ENCODE peak calls at places on chromosome 22, in seven cellular contexts. L is activated naive CD4-positive, alpha-beta T cell treated with Interleukin-2 at 50 U/mL for 16 hours; T is Right ventricle myocardium inferior; Z is dermis blood vessel endothelial cell; Q is effector CD4-positive, alpha-beta T cell; Y is stomach; H is fibroblast of mammary gland. F is an unnamed sample.

GRCh38 chr22:47161631-47162030 is 399.2 kb downstream of the TBC1D22A start:
- DNase-seq in L (no peak), T (no peak), Z (no peak), Q (no peak), Y (no peak), H (no peak), F (no peak)

GRCh38 chr22:37781434-37782059 is 26.2 kb upstream of the GCAT start:
- DNase-seq in L (no peak), T (no peak), Z (peak; percentile 41), Q (no peak), Y (no peak), H (peak; percentile 38), F (no peak)

GRCh38 chr22:23222875-23223565 is 42.7 kb downstream of the BCR start:
- DNase-seq in L (no peak), T (no peak), Z (no peak), Q (no peak), Y (no peak), H (no peak), F (no peak)

GRCh38 chr22:29302402-29302680 is 4.1 kb upstream of the GAS2L1 start:
- DNase-seq in L (no peak), T (no peak), Z (no peak), Q (no peak), Y (no peak), H (no peak), F (no peak)

GRCh38 chr22:17112491-17113042 is 8.6 kb downstream of the TMEM121B start:
- DNase-seq in L (no peak), T (no peak), Z (no peak), Q (no peak), Y (no peak), H (no peak), F (no peak)

GRCh38 chr22:39959640-39960447 is at the start of gene TMA7B:
- DNase-seq in L (peak; percentile 39), T (no peak), Z (peak; percentile 81), Q (peak; percentile 18), Y (peak; percentile 27), H (peak; percentile 71), F (peak; percentile 40)

GRCh38 chr22:45225732-45226560 is 14.7 kb downstream of the KIAA0930 start:
- DNase-seq in L (no peak), T (no peak), Z (no peak), Q (no peak), Y (no peak), H (peak; percentile 65), F (no peak)

GRCh38 chr22:24599514-24599913 is 3.5 kb upstream of the GGT1 start:
- DNase-seq in L (no peak), T (no peak), Z (no peak), Q (no peak), Y (no peak), H (no peak), F (no peak)

GRCh38 chr22:36286096-36286957 is 33.4 kb downstream of the APOL1 start:
- DNase-seq in L (peak; percentile 71), T (peak; percentile 86), Z (peak; percentile 77), Q (peak; percentile 50), Y (peak; percentile 74), H (peak; percentile 81), F (peak; percentile 77)

GRCh38 chr22:47213571-47214230 is 451.3 kb downstream of the TBC1D22A start:
- DNase-seq in L (peak; percentile 46), T (no peak), Z (peak; percentile 39), Q (peak; percentile 14), Y (peak; percentile 28), H (peak; percentile 5), F (peak; percentile 59)

GRCh38 chr22:38454361-38455062 is 487 bp downstream of the KCNJ4 start:
- DNase-seq in L (no peak), T (no peak), Z (no peak), Q (no peak), Y (no peak), H (no peak), F (peak; percentile 19)

GRCh38 chr22:36470162-36470993 is 11.1 kb downstream of the TXN2 start:
- DNase-seq in L (peak; percentile 81), T (peak; percentile 82), Z (peak; percentile 93), Q (peak; percentile 79), Y (peak; percentile 87), H (peak; percentile 87), F (peak; percentile 78)

GRCh38 chr22:30056015-30056414 is 24.2 kb upstream of the HORMAD2 start:
- DNase-seq in L (no peak), T (no peak), Z (no peak), Q (no peak), Y (no peak), H (no peak), F (no peak)

GRCh38 chr22:44807915-44808690 is 55.7 kb downstream of the ARHGAP8 start:
- DNase-seq in L (no peak), T (no peak), Z (peak; percentile 29), Q (no peak), Y (no peak), H (no peak), F (no peak)

GRCh38 chr22:42697542-42698013 is 23.1 kb downstream of the A4GALT start:
- DNase-seq in L (no peak), T (peak; percentile 88), Z (peak; percentile 87), Q (no peak), Y (peak; percentile 66), H (peak; percentile 88), F (no peak)

GRCh38 chr22:28435960-28436359 is 243.7 kb downstream of the TTC28 start:
- DNase-seq in L (no peak), T (no peak), Z (no peak), Q (no peak), Y (no peak), H (no peak), F (no peak)

GRCh38 chr22:21778705-21779363 is 43.2 kb upstream of the YPEL1 start:
- DNase-seq in L (no peak), T (no peak), Z (no peak), Q (no peak), Y (peak; percentile 17), H (peak; percentile 78), F (no peak)

GRCh38 chr22:30537083-30537731 is 9.3 kb downstream of the SEC14L6 start:
- DNase-seq in L (no peak), T (no peak), Z (no peak), Q (no peak), Y (no peak), H (no peak), F (no peak)

GRCh38 chr22:43654271-43654670 is 157.8 kb downstream of the EFCAB6 start:
- DNase-seq in L (no peak), T (no peak), Z (no peak), Q (no peak), Y (no peak), H (no peak), F (no peak)

GRCh38 chr22:31104869-31105268 is 2.5 kb downstream of the SELENOM start:
- DNase-seq in L (no peak), T (peak; percentile 64), Z (peak; percentile 39), Q (no peak), Y (no peak), H (peak; percentile 28), F (no peak)

GRCh38 chr22:30694171-30694637 is 470 bp upstream of the OSBP2 start:
- DNase-seq in L (peak; percentile 56), T (no peak), Z (peak; percentile 60), Q (peak; percentile 19), Y (peak; percentile 76), H (peak; percentile 28), F (peak; percentile 64)

GRCh38 chr22:41311487-41311886 is 10.2 kb downstream of the ZC3H7B start:
- DNase-seq in L (no peak), T (no peak), Z (no peak), Q (no peak), Y (no peak), H (no peak), F (no peak)

GRCh38 chr22:37569009-37569920 is 9.0 kb downstream of the CDC42EP1 start:
- DNase-seq in L (no peak), T (no peak), Z (no peak), Q (no peak), Y (peak; percentile 93), H (no peak), F (no peak)

GRCh38 chr22:25146906-25147754 is 52.5 kb upstream of the CRYBB3 start:
- DNase-seq in L (no peak), T (no peak), Z (no peak), Q (no peak), Y (no peak), H (no peak), F (no peak)

GRCh38 chr22:31244044-31244942 is 32.2 kb downstream of the LIMK2 start:
- DNase-seq in L (no peak), T (no peak), Z (peak; percentile 71), Q (no peak), Y (no peak), H (peak; percentile 61), F (no peak)

GRCh38 chr22:20239063-20239950 is 28.8 kb downstream of the RTN4R start:
- DNase-seq in L (peak; percentile 9), T (no peak), Z (peak; percentile 27), Q (no peak), Y (no peak), H (peak; percentile 14), F (peak; percentile 54)

GRCh38 chr22:41048791-41049717 is 43.3 kb upstream of the EP300 start:
- DNase-seq in L (no peak), T (peak; percentile 84), Z (peak; percentile 71), Q (no peak), Y (peak; percentile 34), H (peak; percentile 60), F (no peak)

GRCh38 chr22:49555526-49555925 is 272.1 kb downstream of the BRD1 start:
- DNase-seq in L (no peak), T (no peak), Z (no peak), Q (no peak), Y (no peak), H (no peak), F (no peak)

GRCh38 chr22:37509026-37509886 is 10.0 kb downstream of the CARD10 start:
- DNase-seq in L (no peak), T (peak; percentile 47), Z (peak; percentile 68), Q (no peak), Y (no peak), H (no peak), F (no peak)

GRCh38 chr22:38238519-38239051 is 34.2 kb downstream of the TMEM184B start:
- DNase-seq in L (no peak), T (no peak), Z (no peak), Q (no peak), Y (no peak), H (peak; percentile 82), F (no peak)

GRCh38 chr22:27146871-27147591 is 489.6 kb downstream of the MIAT start:
- DNase-seq in L (no peak), T (no peak), Z (no peak), Q (no peak), Y (no peak), H (no peak), F (no peak)

GRCh38 chr22:28927526-28928089 is 44.2 kb downstream of the ZNRF3 start:
- DNase-seq in L (no peak), T (no peak), Z (no peak), Q (no peak), Y (no peak), H (no peak), F (no peak)

GRCh38 chr22:38947321-38948112 is 9.9 kb upstream of the APOBEC3A start:
- DNase-seq in L (no peak), T (no peak), Z (no peak), Q (no peak), Y (no peak), H (no peak), F (no peak)